ENCODE peak calls at places on chromosomes 7 and 10, in ten cellular contexts. Y is amniotic stem cell; Z is NCI-H2107; E is iris pigment epithelial cell; I is T follicular helper cell; W is stimulated activated CD4-positive, alpha-beta T cell treated with anti-CD3 and anti-CD28 coated beads, Interleukin-1b, Interleukin-23, amount 100 ng/mL, for 1 hour; V is T-helper 1 cell; P is AG08395; D is HCT116; S is substantia nigra. X is an unnamed sample.

GRCh38 chr10:17905491-17905890 is 46.2 kb upstream of the SLC39A12 start:
- DNase-seq in Y (no peak), Z (no peak), E (peak; percentile 44), I (no peak), W (no peak), V (no peak), P (no peak), D (no peak), S (no peak), X (no peak)

GRCh38 chr10:13219685-13220670 is 14.2 kb downstream of the UCMA start:
- DNase-seq in Y (no peak), Z (no peak), E (peak; percentile 12), I (no peak), W (no peak), V (no peak), P (peak; percentile 23), D (peak; percentile 49), S (no peak), X (no peak)

GRCh38 chr10:18164771-18165361 is 24.6 kb downstream of the CACNB2 start:
- DNase-seq in Y (peak; percentile 66), Z (no peak), E (peak; percentile 97), I (no peak), W (no peak), V (no peak), P (peak; percentile 52), D (no peak), S (no peak), X (no peak)

GRCh38 chr10:68434657-68435056 is 27.6 kb upstream of the RUFY2 start:
- DNase-seq in Y (no peak), Z (no peak), E (peak; percentile 8), I (no peak), W (no peak), V (no peak), P (no peak), D (no peak), S (no peak), X (no peak)

GRCh38 chr10:86254526-86255174 is 111.9 kb downstream of the GRID1 start:
- DNase-seq in Y (no peak), Z (no peak), E (no peak), I (no peak), W (no peak), V (no peak), P (no peak), D (peak; percentile 70), S (no peak), X (no peak)

GRCh38 chr7:105327201-105327600 is 61.5 kb downstream of the SRPK2 start:
- DNase-seq in Y (no peak), Z (no peak), E (no peak), I (no peak), W (no peak), V (no peak), P (no peak), D (no peak), S (no peak), X (no peak)

GRCh38 chr7:2856388-2857169 is 12.5 kb upstream of the GNA12 start:
- DNase-seq in Y (no peak), Z (no peak), E (no peak), I (no peak), W (no peak), V (no peak), P (no peak), D (no peak), S (no peak), X (no peak)

GRCh38 chr10:16360001-16360400 is 76.8 kb upstream of the PTER start:
- DNase-seq in Y (no peak), Z (no peak), E (no peak), I (no peak), W (no peak), V (no peak), P (no peak), D (no peak), S (no peak), X (no peak)

GRCh38 chr10:1434202-1434601 is 303.1 kb downstream of the ADARB2 start:
- DNase-seq in Y (no peak), Z (peak; percentile 44), E (no peak), I (no peak), W (no peak), V (no peak), P (no peak), D (no peak), S (no peak), X (no peak)

GRCh38 chr10:32377458-32378370 is 30.8 kb upstream of the EPC1 start:
- DNase-seq in Y (peak; percentile 9), Z (no peak), E (peak; percentile 58), I (peak; percentile 26), W (no peak), V (peak; percentile 21), P (peak; percentile 41), D (peak; percentile 10), S (no peak), X (no peak)

GRCh38 chr10:117370205-117370604 is 5.0 kb downstream of the PDZD8 start:
- DNase-seq in Y (no peak), Z (no peak), E (peak; percentile 86), I (no peak), W (no peak), V (no peak), P (no peak), D (no peak), S (no peak), X (no peak)

GRCh38 chr7:116524609-116525297 is at the start of gene CAV1:
- DNase-seq in Y (peak; percentile 91), Z (no peak), E (peak; percentile 97), I (peak; percentile 14), W (no peak), V (peak; percentile 22), P (peak; percentile 90), D (peak; percentile 92), S (peak; percentile 15), X (no peak)

GRCh38 chr7:75639893-75640600 is 98.7 kb downstream of the HIP1 start:
- DNase-seq in Y (no peak), Z (no peak), E (no peak), I (no peak), W (no peak), V (no peak), P (peak; percentile 20), D (no peak), S (no peak), X (no peak)

GRCh38 chr10:102455893-102456471 is 4.6 kb upstream of the C10orf95 start:
- DNase-seq in Y (no peak), Z (no peak), E (peak; percentile 93), I (no peak), W (no peak), V (no peak), P (no peak), D (no peak), S (no peak), X (no peak)

X was measured in cerebellar nuclear complex.